ENCODE peak calls at places on chromosomes 4 and X, in seven cellular contexts. T is kidney epithelial cell; A is cardiac fibroblast; X is astrocyte of the hippocampus; G is NCI-H2029 treated with DMSO at 0.1 percent for 48 hours; I is CD4-positive, alpha-beta T cell; F is occipital lobe. E is an unnamed sample.

GRCh38 chr4:111230265-111230664 is 607.4 kb upstream of the PITX2 start:
- DNase-seq in T (no peak), A (no peak), X (no peak), G (no peak), I (no peak), F (no peak), E (no peak)

GRCh38 chr4:124934921-124935320 is 222.4 kb upstream of the ANKRD50 start:
- DNase-seq in T (no peak), A (no peak), X (no peak), G (no peak), I (no peak), F (no peak), E (no peak)

GRCh38 chrX:71227370-71228062 is 4.5 kb downstream of the GJB1 start:
- DNase-seq in T (no peak), A (no peak), X (no peak), G (no peak), I (no peak), F (no peak), E (no peak)

GRCh38 chr4:147891476-147892115 is 159.7 kb downstream of the ARHGAP10 start:
- DNase-seq in T (no peak), A (no peak), X (no peak), G (no peak), I (no peak), F (peak), E (no peak)

GRCh38 chrX:124507276-124507675 is 160.9 kb downstream of the SH2D1A start:
- DNase-seq in T (peak), A (no peak), X (peak), G (no peak), I (no peak), F (no peak), E (no peak)

GRCh38 chrX:152601848-152602616 is 35.7 kb upstream of the GABRQ start:
- DNase-seq in T (no peak), A (no peak), X (peak), G (no peak), I (no peak), F (no peak), E (no peak)

GRCh38 chrX:69968956-69969355 is 80.8 kb downstream of the AWAT2 start:
- DNase-seq in T (no peak), A (no peak), X (no peak), G (no peak), I (no peak), F (no peak), E (peak)

GRCh38 chr4:169634975-169635374 is 14.6 kb downstream of the CLCN3 start:
- DNase-seq in T (no peak), A (no peak), X (no peak), G (no peak), I (no peak), F (no peak), E (no peak)

GRCh38 chrX:18026171-18026570 is 165.1 kb upstream of the RAI2 start:
- DNase-seq in T (no peak), A (no peak), X (no peak), G (no peak), I (no peak), F (no peak), E (no peak)

GRCh38 chr4:8736083-8736825 is 135.4 kb downstream of the HMX1 start:
- DNase-seq in T (no peak), A (no peak), X (no peak), G (no peak), I (no peak), F (no peak), E (no peak)

GRCh38 chr4:133812954-133813353 is 388.6 kb downstream of the PABPC4L start:
- DNase-seq in T (no peak), A (no peak), X (no peak), G (no peak), I (no peak), F (no peak), E (no peak)

GRCh38 chr4:102343964-102344519 is 1.2 kb downstream of the SLC39A8 start:
- DNase-seq in T (no peak), A (peak), X (no peak), G (peak), I (no peak), F (peak), E (no peak)

GRCh38 chr4:5979981-5980380 is 38.2 kb downstream of the C4orf50 start:
- DNase-seq in T (no peak), A (no peak), X (peak), G (no peak), I (no peak), F (no peak), E (no peak)

GRCh38 chrX:41870719-41871151 is 52.6 kb downstream of the CASK start:
- DNase-seq in T (no peak), A (no peak), X (no peak), G (no peak), I (no peak), F (no peak), E (no peak)

GRCh38 chr4:117225441-117225840 is 140.1 kb upstream of the TRAM1L1 start:
- DNase-seq in T (no peak), A (no peak), X (no peak), G (no peak), I (no peak), F (no peak), E (no peak)

GRCh38 chr4:26192921-26193894 is 127.6 kb upstream of the RBPJ start:
- DNase-seq in T (no peak), A (no peak), X (no peak), G (no peak), I (no peak), F (no peak), E (no peak)

GRCh38 chr4:75683482-75684155 is 10.4 kb upstream of the G3BP2 start:
- DNase-seq in T (no peak), A (no peak), X (no peak), G (no peak), I (no peak), F (no peak), E (no peak)

GRCh38 chr4:80183196-80184052 is 13.9 kb upstream of the PRDM8 start:
- DNase-seq in T (no peak), A (no peak), X (no peak), G (no peak), I (peak), F (peak), E (no peak)

GRCh38 chrX:49153467-49153866 is 9.1 kb upstream of the MAGIX start:
- DNase-seq in T (no peak), A (no peak), X (no peak), G (no peak), I (no peak), F (no peak), E (no peak)

GRCh38 chr4:57065730-57066482 is 44.3 kb downstream of the IGFBP7 start:
- DNase-seq in T (no peak), A (no peak), X (no peak), G (no peak), I (no peak), F (no peak), E (no peak)

GRCh38 chrX:87693204-87693603 is 175.6 kb downstream of the KLHL4 start:
- DNase-seq in T (no peak), A (no peak), X (no peak), G (no peak), I (no peak), F (no peak), E (no peak)

GRCh38 chr4:33369366-33369899 is 2649.3 kb downstream of the PCDH7 start:
- DNase-seq in T (peak), A (peak), X (peak), G (no peak), I (no peak), F (no peak), E (no peak)

GRCh38 chr4:6183740-6184139 is 16.6 kb downstream of the JAKMIP1 start:
- DNase-seq in T (no peak), A (no peak), X (no peak), G (no peak), I (no peak), F (no peak), E (no peak)

GRCh38 chr4:47598320-47598719 is 113.2 kb downstream of the ATP10D start:
- DNase-seq in T (no peak), A (peak), X (no peak), G (no peak), I (no peak), F (no peak), E (no peak)

GRCh38 chr4:5893013-5893580 is at the start of gene CRMP1:
- DNase-seq in T (no peak), A (no peak), X (peak), G (peak), I (no peak), F (peak), E (no peak)

GRCh38 chr4:6137027-6137746 is 63.2 kb downstream of the JAKMIP1 start:
- DNase-seq in T (no peak), A (no peak), X (no peak), G (no peak), I (no peak), F (no peak), E (no peak)

GRCh38 chrX:43386872-43387271 is 269.2 kb upstream of the MAOA start:
- DNase-seq in T (no peak), A (no peak), X (no peak), G (no peak), I (no peak), F (no peak), E (no peak)

GRCh38 chrX:72105436-72105835 is 26.3 kb downstream of the RTL5 start:
- DNase-seq in T (no peak), A (no peak), X (no peak), G (no peak), I (peak), F (no peak), E (no peak)

GRCh38 chr4:113738251-113738650 is 23.3 kb downstream of the CAMK2D start:
- DNase-seq in T (no peak), A (peak), X (peak), G (no peak), I (no peak), F (no peak), E (no peak)